ENCODE peak calls at places on chromosome 4, in nine cellular contexts. K, Z, J, M, X, B, O, T and F are unnamed samples.

GRCh38 chr4:23500876-23501275 is 389.0 kb downstream of the PPARGC1A start:
- DNase-seq in Z (no peak), X (no peak), T (no peak), B (no peak), M (no peak), O (no peak), K (no peak), J (no peak), F (no peak)

GRCh38 chr4:122403860-122404259 is 25.0 kb downstream of the ADAD1 start:
- DNase-seq in K (no peak), Z (no peak), T (no peak), J (no peak), M (no peak), X (no peak), O (no peak), B (no peak), F (no peak)

GRCh38 chr4:43325220-43325967 is 432.9 kb downstream of the GRXCR1 start:
- DNase-seq in B (no peak), T (no peak), X (no peak), Z (no peak), K (peak; percentile 25), M (no peak), O (no peak), J (no peak), F (no peak)

GRCh38 chr4:146182450-146182849 is 6.9 kb downstream of the LSM6 start:
- DNase-seq in Z (no peak), K (no peak), B (no peak), M (no peak), T (no peak), O (no peak), X (no peak), J (no peak), F (no peak)

GRCh38 chr4:99410075-99410474 is 25.1 kb downstream of the ADH7 start:
- DNase-seq in Z (no peak), J (no peak), T (no peak), B (no peak), O (no peak), M (no peak), X (no peak), K (no peak), F (no peak)

GRCh38 chr4:40749717-40750460 is at the start of gene NSUN7:
- DNase-seq in B (no peak), T (no peak), J (no peak), M (no peak), Z (peak; percentile 96), X (no peak), K (peak; percentile 16), O (peak; percentile 75), F (peak; percentile 23)

GRCh38 chr4:151331276-151332042 is 6.1 kb upstream of the SH3D19 start:
- DNase-seq in X (no peak), J (no peak), M (no peak), K (peak; percentile 48), T (no peak), Z (no peak), B (no peak), O (no peak), F (peak; percentile 85)

GRCh38 chr4:3702084-3702521 is 64.1 kb upstream of the ADRA2C start:
- DNase-seq in Z (no peak), M (no peak), J (no peak), T (no peak), O (no peak), B (no peak), K (no peak), X (no peak), F (no peak)

GRCh38 chr4:4420421-4420820 is 33.5 kb downstream of the NSG1 start:
- DNase-seq in M (no peak), J (no peak), X (no peak), B (no peak), Z (no peak), K (no peak), O (no peak), T (no peak), F (no peak)

GRCh38 chr4:145352438-145353145 is 129.1 kb upstream of the SMAD1 start:
- DNase-seq in O (no peak), J (no peak), K (no peak), Z (no peak), M (no peak), B (no peak), X (no peak), T (no peak), F (no peak)

GRCh38 chr4:116386856-116387255 is 698.5 kb downstream of the TRAM1L1 start:
- DNase-seq in X (no peak), T (no peak), O (no peak), B (no peak), Z (no peak), M (no peak), J (no peak), K (no peak), F (no peak)

GRCh38 chr4:8777320-8778196 is 94.1 kb downstream of the HMX1 start:
- DNase-seq in K (peak; percentile 7), X (no peak), T (no peak), B (no peak), Z (no peak), M (no peak), O (no peak), J (no peak), F (no peak)

GRCh38 chr4:84673475-84674230 is 90.7 kb downstream of the CDS1 start:
- DNase-seq in B (peak; percentile 75), T (no peak), K (peak; percentile 94), X (peak; percentile 76), M (peak; percentile 79), O (no peak), J (no peak), Z (no peak), F (peak; percentile 82)

GRCh38 chr4:46123872-46124755 is at the start of gene GABRG1:
- DNase-seq in Z (peak; percentile 89), B (no peak), O (no peak), K (no peak), J (no peak), M (no peak), X (no peak), T (no peak), F (no peak)

GRCh38 chr4:64068096-64068495 is 341.2 kb downstream of the TECRL start:
- DNase-seq in O (no peak), K (peak; percentile 52), X (no peak), T (no peak), Z (no peak), J (no peak), M (peak; percentile 63), B (no peak), F (peak; percentile 74)

GRCh38 chr4:146243141-146243882 is 29.0 kb downstream of the REELD1 start:
- DNase-seq in X (no peak), K (peak; percentile 56), O (no peak), Z (peak; percentile 83), M (no peak), B (peak; percentile 28), J (peak; percentile 33), T (no peak), F (no peak)

GRCh38 chr4:1291996-1292702 is 2.5 kb downstream of the MAEA start:
- DNase-seq in T (no peak), Z (peak; percentile 10), K (no peak), O (no peak), J (no peak), M (no peak), B (no peak), X (no peak), F (no peak)

GRCh38 chr4:36316544-36317082 is 35.2 kb downstream of the DTHD1 start:
- DNase-seq in X (no peak), O (no peak), K (peak; percentile 67), M (peak; percentile 49), J (no peak), Z (no peak), B (no peak), T (no peak), F (peak; percentile 20)

GRCh38 chr4:99642725-99643489 is 14.7 kb downstream of the C4orf54 start:
- DNase-seq in J (no peak), Z (no peak), T (no peak), M (no peak), O (no peak), X (no peak), B (no peak), K (no peak), F (no peak)

GRCh38 chr4:46354863-46355262 is 35.1 kb downstream of the GABRA2 start:
- DNase-seq in M (no peak), T (no peak), X (no peak), O (no peak), J (no peak), K (no peak), B (no peak), Z (no peak), F (no peak)

GRCh38 chr4:41985151-41985550 is 3.6 kb downstream of the DCAF4L1 start:
- DNase-seq in Z (no peak), T (no peak), B (no peak), K (no peak), O (no peak), X (no peak), M (no peak), J (no peak), F (no peak)

GRCh38 chr4:48388504-48389154 is 47.3 kb downstream of the SLAIN2 start:
- DNase-seq in T (no peak), X (peak; percentile 56), B (peak; percentile 8), K (peak; percentile 69), M (peak; percentile 18), Z (no peak), J (no peak), O (no peak), F (no peak)

GRCh38 chr4:56276547-56276946 is 110.7 kb downstream of the AASDH start:
- DNase-seq in X (peak; percentile 15), O (no peak), M (no peak), Z (no peak), K (peak; percentile 27), J (no peak), T (no peak), B (peak; percentile 22), F (no peak)

GRCh38 chr4:172708184-172708583 is 460.4 kb upstream of the GALNT7 start:
- DNase-seq in J (no peak), M (no peak), K (no peak), B (no peak), Z (peak; percentile 26), X (no peak), T (no peak), O (no peak), F (no peak)

GRCh38 chr4:155190099-155190498 is 18.3 kb upstream of the NPY2R start:
- DNase-seq in K (no peak), O (no peak), X (no peak), T (no peak), Z (no peak), J (no peak), M (no peak), B (no peak), F (no peak)